ENCODE peak calls at places on chromosomes 11 and 22, in ten cellular contexts. C is RWPE1; O is epithelial cell of esophagus; B is glutamatergic neuron; Y is CD4-positive, alpha-beta T cell; Q is upper lobe of right lung; X is progenitor cell of endocrine pancreas; K is MM.1S; U is NB4; J is kidney epithelial cell. P is an unnamed sample.

GRCh38 chr11:134510641-134511040 is 98.6 kb upstream of the B3GAT1 start:
- DNase-seq in J (no peak), K (no peak), C (no peak), O (no peak), Q (peak), U (no peak), B (no peak), Y (peak), X (no peak), P (no peak)

GRCh38 chr11:68398870-68399865 is 61.4 kb upstream of the PPP6R3 start:
- DNase-seq in X (no peak), Q (no peak), O (no peak), B (no peak), K (no peak), J (no peak), Y (no peak), U (no peak), C (no peak), P (no peak)

GRCh38 chr11:64419818-64420485 is 61.0 kb downstream of the RPS6KA4 start:
- DNase-seq in X (no peak), K (no peak), C (no peak), U (peak), Y (no peak), Q (no peak), J (no peak), B (no peak), O (peak), P (no peak)

GRCh38 chr11:97557399-97557798 is 1167.6 kb downstream of the JRKL start:
- DNase-seq in O (peak), J (no peak), X (no peak), Q (no peak), C (no peak), Y (no peak), U (peak), B (no peak), K (peak), P (no peak)

GRCh38 chr11:33692013-33692504 is 8.6 kb downstream of the C11orf91 start:
- DNase-seq in B (no peak), X (no peak), K (no peak), J (peak), Q (no peak), U (no peak), Y (no peak), O (peak), C (peak), P (no peak)

GRCh38 chr11:74685905-74686304 is 45.3 kb downstream of the CHRDL2 start:
- DNase-seq in Y (no peak), B (no peak), X (no peak), O (no peak), C (no peak), K (no peak), J (no peak), Q (peak), U (no peak), P (no peak)

GRCh38 chr11:128205796-128206195 is 381.6 kb downstream of the ETS1 start:
- DNase-seq in Q (no peak), B (no peak), Y (no peak), K (no peak), J (no peak), O (peak), C (no peak), U (no peak), X (no peak), P (no peak)

GRCh38 chr11:11572386-11572785 is 49.4 kb downstream of the GALNT18 start:
- DNase-seq in U (no peak), Y (no peak), J (no peak), B (no peak), Q (no peak), K (no peak), C (no peak), X (no peak), O (peak), P (no peak)

GRCh38 chr11:60498853-60499252 is 6.3 kb downstream of the MS4A12 start:
- DNase-seq in K (peak), B (no peak), C (no peak), X (no peak), J (no peak), U (no peak), Q (no peak), O (no peak), Y (no peak), P (no peak)

GRCh38 chr22:23705358-23705757 is 14.5 kb downstream of the RGL4 start:
- DNase-seq in U (no peak), K (no peak), B (no peak), O (no peak), Y (no peak), J (no peak), Q (no peak), C (no peak), X (no peak), P (no peak)

GRCh38 chr11:78039919-78040671 is 17.0 kb upstream of the KCTD14 start:
- DNase-seq in X (no peak), J (no peak), B (no peak), K (peak), U (peak), Q (peak), O (peak), Y (no peak), C (peak), P (peak)

GRCh38 chr11:113952588-113952987 is 22.3 kb upstream of the HTR3A start:
- DNase-seq in C (no peak), Y (no peak), J (no peak), K (no peak), Q (peak), B (no peak), U (peak), X (no peak), O (no peak), P (no peak)

GRCh38 chr22:43851058-43851978 is 11.0 kb downstream of the SULT4A1 start:
- DNase-seq in C (no peak), K (no peak), Y (no peak), U (no peak), O (no peak), B (no peak), J (no peak), X (no peak), Q (no peak), P (no peak)

GRCh38 chr11:70532066-70532440 is 133.7 kb downstream of the CTTN start:
- DNase-seq in C (no peak), Q (peak), K (no peak), Y (no peak), U (no peak), B (no peak), J (no peak), O (no peak), X (no peak), P (no peak)

GRCh38 chr11:117273550-117274289 is 17.4 kb upstream of the BACE1-AS start:
- DNase-seq in Y (no peak), C (peak), O (peak), U (peak), J (no peak), Q (no peak), K (no peak), X (no peak), B (no peak), P (no peak)

GRCh38 chr22:30605449-30606110 is 1.4 kb upstream of the TCN2 start:
- DNase-seq in Q (no peak), Y (peak), X (no peak), B (peak), O (peak), C (peak), K (peak), U (peak), J (no peak), P (peak)

GRCh38 chr11:117072517-117073218 is 25.6 kb downstream of the SIK3 start:
- DNase-seq in K (no peak), U (peak), Q (no peak), O (peak), B (no peak), X (no peak), Y (no peak), C (peak), J (peak), P (no peak)

GRCh38 chr11:69663326-69663725 is 11.8 kb downstream of the LTO1 start:
- DNase-seq in C (no peak), X (no peak), J (no peak), Q (no peak), K (no peak), O (no peak), Y (peak), U (no peak), B (no peak), P (no peak)

GRCh38 chr11:124535552-124536232 is 7.8 kb downstream of the OR8B12 start:
- DNase-seq in K (no peak), U (peak), B (no peak), Q (no peak), O (peak), Y (no peak), J (no peak), X (no peak), C (no peak), P (no peak)

GRCh38 chr11:34050536-34050935 is 995 bp upstream of the CAPRIN1 start:
- DNase-seq in B (no peak), J (no peak), Q (no peak), O (no peak), U (peak), K (no peak), X (no peak), Y (no peak), C (no peak), P (no peak)

GRCh38 chr11:123363556-123363955 is 66.5 kb upstream of the GRAMD1B start:
- DNase-seq in Q (no peak), Y (no peak), O (no peak), B (no peak), X (no peak), K (no peak), J (no peak), U (no peak), C (no peak), P (no peak)

GRCh38 chr11:33375236-33375635 is 118.1 kb downstream of the HIPK3 start:
- DNase-seq in B (no peak), Y (no peak), Q (no peak), X (no peak), J (no peak), O (no peak), K (no peak), U (no peak), C (no peak), P (no peak)

GRCh38 chr22:46575915-46576555 is 38.6 kb upstream of the CELSR1 start:
- DNase-seq in C (no peak), U (peak), B (no peak), X (no peak), K (no peak), Q (peak), Y (no peak), J (no peak), O (no peak), P (no peak)

GRCh38 chr11:62000539-62001446 is 33.4 kb upstream of the FTH1 start:
- DNase-seq in J (no peak), K (no peak), C (no peak), Q (peak), X (no peak), B (no peak), O (no peak), U (peak), Y (no peak), P (no peak)

GRCh38 chr11:100445231-100445735 is 241.8 kb upstream of the ARHGAP42 start:
- DNase-seq in Q (no peak), U (no peak), C (no peak), K (no peak), B (no peak), J (no peak), Y (no peak), X (no peak), O (peak), P (no peak)

GRCh38 chr11:59221438-59221837 is 8.7 kb upstream of the MPEG1 start:
- DNase-seq in Q (no peak), B (no peak), U (no peak), Y (no peak), X (no peak), K (no peak), J (no peak), C (peak), O (peak), P (no peak)
- TF ChIP-seq CTCF in Q (no peak), B (no peak), U (no peak), Y (no peak), X (no peak), K (no peak), J (no peak), C (no peak), O (peak), P (no peak)

GRCh38 chr22:22703715-22704114 is 59.3 kb downstream of the GGTLC2 start:
- DNase-seq in O (no peak), B (no peak), X (no peak), Y (no peak), Q (no peak), U (no peak), C (no peak), K (no peak), J (no peak), P (no peak)

GRCh38 chr22:22702874-22703570 is 58.6 kb downstream of the GGTLC2 start:
- DNase-seq in C (no peak), K (no peak), X (no peak), B (no peak), Y (no peak), J (no peak), Q (no peak), O (no peak), U (no peak), P (no peak)

GRCh38 chr22:22700631-22701030 is 56.2 kb downstream of the GGTLC2 start:
- DNase-seq in O (no peak), C (no peak), X (no peak), Y (no peak), J (no peak), U (no peak), K (no peak), B (no peak), Q (no peak), P (no peak)

GRCh38 chr22:22704156-22704946 is 59.9 kb downstream of the GGTLC2 start:
- DNase-seq in O (no peak), J (no peak), U (no peak), B (no peak), C (no peak), X (no peak), Y (no peak), K (no peak), Q (no peak), P (no peak)

GRCh38 chr22:22702159-22702873 is 57.9 kb downstream of the GGTLC2 start:
- DNase-seq in C (no peak), B (no peak), K (peak), U (peak), X (peak), Q (no peak), J (no peak), Y (no peak), O (peak), P (peak)
- TF ChIP-seq CTCF in C (no peak), B (no peak), K (peak), U (peak), X (peak), Q (peak), J (peak), Y (no peak), O (peak), P (no peak)

DNA sequence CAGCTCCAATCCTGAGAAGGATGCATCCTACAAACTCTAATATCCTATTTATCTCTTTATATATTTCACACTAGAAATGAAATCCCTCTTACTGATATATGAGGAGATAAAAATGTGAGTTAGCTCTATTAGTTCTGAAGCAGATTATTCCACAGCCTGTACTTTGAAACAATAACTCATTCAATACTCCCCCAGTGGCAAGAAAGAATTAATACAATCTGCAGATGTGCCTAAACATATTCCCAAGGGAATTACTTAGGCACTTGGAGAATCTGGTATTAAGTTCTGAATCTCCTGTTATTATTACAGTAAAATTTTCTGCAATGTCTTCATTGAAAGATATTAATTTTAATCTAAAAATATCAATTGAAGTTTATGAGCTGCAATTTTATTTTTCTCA is 59.4 kb downstream of the DDI1 start:
- DNase-seq in C (no peak), Y (no peak), K (no peak), U (no peak), X (no peak), J (no peak), Q (no peak), O (no peak), B (no peak), P (no peak)
- TF ChIP-seq CTCF in C (no peak), Y (no peak), K (no peak), U (no peak), X (no peak), J (no peak), Q (no peak), O (no peak), B (peak), P (no peak)

GRCh38 chr11:46161201-46161600 is 39.9 kb upstream of the PHF21A start:
- DNase-seq in C (no peak), Y (no peak), K (no peak), B (no peak), Q (no peak), U (no peak), O (no peak), X (no peak), J (no peak), P (no peak)
- TF ChIP-seq CTCF in C (no peak), Y (no peak), K (no peak), B (no peak), Q (no peak), U (no peak), O (no peak), X (no peak), J (no peak), P (no peak)

DNA sequence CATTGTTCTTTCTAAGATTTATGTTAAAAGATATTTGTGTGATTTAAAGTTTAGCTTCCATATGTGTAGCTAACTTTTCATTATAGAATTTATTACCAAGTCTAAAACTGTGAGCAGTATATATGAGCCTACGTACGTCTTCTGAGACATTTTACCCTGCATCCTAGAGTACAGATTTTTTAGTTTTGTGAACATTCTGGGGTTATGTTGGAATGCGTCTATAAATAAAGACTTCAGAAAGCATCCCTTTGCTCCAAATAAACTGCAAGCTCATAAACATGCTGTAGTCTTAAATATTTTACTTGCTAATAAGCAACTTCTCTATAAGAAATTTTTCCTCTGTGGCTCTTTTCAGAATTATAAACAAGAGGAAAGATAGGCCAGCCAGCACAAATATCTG is 236.5 kb downstream of the DDX10 start:
- DNase-seq in U (no peak), X (no peak), K (no peak), B (no peak), Y (no peak), C (no peak), Q (no peak), J (no peak), O (no peak), P (no peak)
- TF ChIP-seq CTCF in U (no peak), X (no peak), K (no peak), B (no peak), Y (no peak), C (no peak), Q (no peak), J (no peak), O (no peak), P (no peak)

DNA sequence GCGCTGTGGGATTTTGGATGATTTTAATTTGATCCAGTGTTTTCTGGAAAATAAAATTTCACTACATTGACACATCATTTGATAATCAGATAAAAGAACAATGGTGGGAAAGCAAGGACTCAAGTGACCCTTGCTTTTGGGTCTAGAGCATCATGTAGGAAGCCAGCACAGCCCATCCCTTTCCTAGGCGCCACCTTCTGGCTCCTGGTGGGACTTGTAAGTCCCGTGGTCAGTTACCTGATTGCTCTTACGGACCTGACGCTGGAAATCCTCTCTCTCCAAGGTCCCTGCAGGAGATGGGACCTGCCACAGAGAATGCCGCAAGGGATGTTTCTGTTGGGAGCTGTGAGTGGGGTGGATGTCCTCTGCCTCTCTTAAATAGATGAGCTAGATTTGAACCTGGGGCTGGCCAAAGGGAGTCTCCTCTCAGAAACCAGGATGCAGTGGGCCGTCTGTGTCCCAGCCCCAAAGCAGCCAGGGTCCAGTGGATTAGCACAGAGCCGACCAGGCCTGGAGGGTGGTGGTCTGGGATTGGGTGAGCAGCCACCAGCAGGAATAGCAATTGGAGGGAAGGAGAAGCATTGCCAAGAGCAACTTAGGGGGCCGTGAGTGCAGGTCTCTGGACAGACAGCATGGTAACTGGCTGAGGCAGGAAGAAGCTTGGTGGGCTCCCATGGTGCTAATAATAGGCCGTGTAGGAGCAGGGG is 21.7 kb downstream of the TIMP3 start:
- DNase-seq in K (no peak), J (no peak), O (peak), B (peak), Y (no peak), X (peak), U (peak), Q (no peak), C (no peak), P (peak)
- TF ChIP-seq CTCF in K (peak), J (peak), O (peak), B (peak), Y (no peak), X (peak), U (peak), Q (peak), C (no peak), P (peak)

GRCh38 chr11:80155412-80156017 is 714.7 kb upstream of the TENM4 start:
- DNase-seq in X (no peak), U (peak), J (no peak), B (peak), Y (no peak), C (peak), K (peak), O (peak), Q (no peak), P (peak)
- TF ChIP-seq CTCF in X (peak), U (peak), J (peak), B (peak), Y (no peak), C (peak), K (peak), O (peak), Q (peak), P (peak)

GRCh38 chr11:92861641-92862040 is 107.8 kb upstream of the MTNR1B start:
- DNase-seq in Q (no peak), Y (no peak), O (no peak), U (no peak), J (no peak), C (no peak), X (no peak), B (no peak), K (no peak), P (no peak)
- TF ChIP-seq CTCF in Q (peak), Y (no peak), O (no peak), U (no peak), J (no peak), C (no peak), X (no peak), B (no peak), K (no peak), P (peak)

P was measured in endothelial cell.